ENCODE peak calls at places on chromosomes 5 and 9, in ten cellular contexts. One of them, this sample, is unnamed.

GRCh38 chr5:172412724-172413260 is 41.5 kb downstream of the SH3PXD2B start:
- DNase-seq in PC-9: peak; percentile 75
- DNase-seq in neural progenitor cell: no peak
- DNase-seq in H9: no peak
- DNase-seq in HepG2: no peak
- DNase-seq in fibroblast of lung: peak; percentile 99
- DNase-seq in H1: no peak
- DNase-seq in hepatocyte: peak; percentile 52
- DNase-seq in IMR-90: peak; percentile 95
- DNase-seq in GM23338: no peak
- DNase-seq in this sample: peak; percentile 76

GRCh38 chr5:51652980-51653379 is 269.7 kb downstream of the ISL1 start:
- DNase-seq in HepG2: no peak
- DNase-seq in neural progenitor cell: peak; percentile 14
- DNase-seq in GM23338: no peak
- DNase-seq in PC-9: no peak
- DNase-seq in fibroblast of lung: peak; percentile 15
- DNase-seq in hepatocyte: no peak
- DNase-seq in IMR-90: no peak
- DNase-seq in H1: no peak
- DNase-seq in H9: no peak
- DNase-seq in this sample: no peak

GRCh38 chr5:17330386-17330785 is 113.0 kb downstream of the BASP1 start:
- DNase-seq in HepG2: no peak
- DNase-seq in H9: no peak
- DNase-seq in neural progenitor cell: no peak
- DNase-seq in fibroblast of lung: no peak
- DNase-seq in IMR-90: no peak
- DNase-seq in H1: no peak
- DNase-seq in PC-9: peak; percentile 33
- DNase-seq in GM23338: no peak
- DNase-seq in hepatocyte: no peak
- DNase-seq in this sample: no peak

GRCh38 chr5:96652769-96653455 is 9.3 kb upstream of the CAST start:
- DNase-seq in GM23338: peak; percentile 30
- DNase-seq in hepatocyte: no peak
- DNase-seq in H9: peak; percentile 48
- DNase-seq in HepG2: no peak
- DNase-seq in H1: no peak
- DNase-seq in IMR-90: peak; percentile 30
- DNase-seq in fibroblast of lung: peak; percentile 57
- DNase-seq in PC-9: peak; percentile 88
- DNase-seq in neural progenitor cell: no peak
- DNase-seq in this sample: no peak

GRCh38 chr9:110141118-110141797 is 66.7 kb downstream of the C9orf152 start:
- DNase-seq in neural progenitor cell: no peak
- DNase-seq in H1: no peak
- DNase-seq in IMR-90: peak; percentile 99
- DNase-seq in HepG2: no peak
- DNase-seq in H9: no peak
- DNase-seq in PC-9: peak; percentile 70
- DNase-seq in GM23338: no peak
- DNase-seq in fibroblast of lung: peak; percentile 99
- DNase-seq in hepatocyte: no peak
- DNase-seq in this sample: no peak

GRCh38 chr5:61744690-61745619 is 412.9 kb downstream of the ZSWIM6 start:
- DNase-seq in GM23338: no peak
- DNase-seq in HepG2: peak; percentile 3
- DNase-seq in fibroblast of lung: no peak
- DNase-seq in neural progenitor cell: no peak
- DNase-seq in hepatocyte: no peak
- DNase-seq in IMR-90: no peak
- DNase-seq in H9: no peak
- DNase-seq in PC-9: peak; percentile 2
- DNase-seq in H1: no peak
- DNase-seq in this sample: no peak

GRCh38 chr5:172118891-172119290 is 69.1 kb downstream of the STK10 start:
- DNase-seq in PC-9: no peak
- DNase-seq in IMR-90: no peak
- DNase-seq in hepatocyte: no peak
- DNase-seq in H1: no peak
- DNase-seq in GM23338: no peak
- DNase-seq in H9: no peak
- DNase-seq in neural progenitor cell: no peak
- DNase-seq in fibroblast of lung: no peak
- DNase-seq in HepG2: no peak
- DNase-seq in this sample: no peak

GRCh38 chr5:151772029-151772867 is 494 bp downstream of the G3BP1 start:
- DNase-seq in neural progenitor cell: peak; percentile 67
- DNase-seq in H1: peak; percentile 53
- DNase-seq in GM23338: peak; percentile 64
- DNase-seq in fibroblast of lung: peak; percentile 32
- DNase-seq in hepatocyte: peak; percentile 58
- DNase-seq in HepG2: peak; percentile 23
- DNase-seq in IMR-90: no peak
- DNase-seq in H9: peak; percentile 46
- DNase-seq in PC-9: peak; percentile 29
- DNase-seq in this sample: peak; percentile 51

GRCh38 chr5:5492087-5492933 is 69.8 kb downstream of the ICE1 start:
- DNase-seq in fibroblast of lung: peak; percentile 47
- DNase-seq in H9: peak; percentile 50
- DNase-seq in HepG2: peak; percentile 54
- DNase-seq in PC-9: peak; percentile 53
- DNase-seq in GM23338: peak; percentile 79
- DNase-seq in hepatocyte: peak; percentile 65
- DNase-seq in neural progenitor cell: peak; percentile 69
- DNase-seq in IMR-90: peak; percentile 61
- DNase-seq in H1: no peak
- DNase-seq in this sample: peak; percentile 45

GRCh38 chr5:5494489-5495402 is 72.3 kb downstream of the ICE1 start:
- DNase-seq in H9: peak; percentile 97
- DNase-seq in HepG2: peak; percentile 51
- DNase-seq in hepatocyte: peak; percentile 78
- DNase-seq in IMR-90: peak; percentile 25
- DNase-seq in PC-9: peak; percentile 60
- DNase-seq in H1: peak; percentile 96
- DNase-seq in GM23338: peak; percentile 96
- DNase-seq in neural progenitor cell: peak; percentile 94
- DNase-seq in fibroblast of lung: peak; percentile 48
- DNase-seq in this sample: no peak

DNA sequence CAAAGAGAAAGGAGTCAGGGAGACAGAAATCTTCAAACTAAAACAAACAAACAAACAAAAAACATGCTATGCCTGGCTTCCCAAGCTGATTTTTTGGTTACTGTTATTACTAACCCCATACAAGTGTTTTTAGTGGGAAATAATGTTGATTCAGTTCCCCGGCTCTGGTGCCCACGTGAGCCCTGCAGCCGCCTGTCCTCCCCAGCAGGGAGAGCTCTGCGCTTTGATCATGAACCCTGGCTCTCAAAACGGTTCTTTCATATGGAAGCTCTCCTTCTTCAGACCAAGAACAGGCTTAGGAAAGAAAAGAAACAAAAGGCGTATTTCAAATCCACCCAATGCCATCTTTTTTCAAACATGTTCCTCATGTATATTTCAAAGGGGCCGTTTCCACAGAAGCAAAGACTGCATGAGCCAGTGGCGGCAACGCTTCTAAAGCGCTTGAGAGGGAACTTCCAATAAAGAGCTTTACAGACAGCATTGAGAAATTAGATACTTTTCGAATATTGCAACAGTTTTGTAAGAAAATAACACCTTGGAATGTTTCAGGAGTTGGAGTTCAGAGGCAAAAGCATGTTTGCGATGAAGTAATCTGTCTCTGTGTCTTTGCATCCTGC is 74.8 kb downstream of the ICE1 start:
- DNase-seq in hepatocyte: peak; percentile 80
- DNase-seq in PC-9: peak; percentile 55
- DNase-seq in GM23338: peak; percentile 78
- DNase-seq in H9: peak; percentile 74
- DNase-seq in fibroblast of lung: peak; percentile 48
- DNase-seq in H1: no peak
- DNase-seq in IMR-90: peak; percentile 57
- DNase-seq in neural progenitor cell: peak; percentile 62
- DNase-seq in HepG2: peak; percentile 20
- DNase-seq in this sample: peak; percentile 33
- H2AFZ ChIP-seq in hepatocyte: no peak overlapping the region
- H2AFZ ChIP-seq in PC-9: no peak overlapping the region
- H2AFZ ChIP-seq in GM23338: no peak overlapping the region
- H2AFZ ChIP-seq in H9: no peak overlapping the region
- H2AFZ ChIP-seq in fibroblast of lung: no peak overlapping the region
- H2AFZ ChIP-seq in H1: no peak overlapping the region
- H2AFZ ChIP-seq in IMR-90: no peak overlapping the region
- H2AFZ ChIP-seq in neural progenitor cell: no peak overlapping the region
- H2AFZ ChIP-seq in HepG2: no peak overlapping the region
- H2AFZ ChIP-seq in this sample: no peak overlapping the region

GRCh38 chr9:135224286-135224871 is 136.9 kb downstream of the OLFM1 start:
- DNase-seq in neural progenitor cell: no peak
- DNase-seq in fibroblast of lung: no peak
- DNase-seq in H1: no peak
- DNase-seq in PC-9: no peak
- DNase-seq in hepatocyte: no peak
- DNase-seq in HepG2: no peak
- DNase-seq in GM23338: no peak
- DNase-seq in H9: no peak
- DNase-seq in IMR-90: no peak
- DNase-seq in this sample: no peak

GRCh38 chr9:135225619-135226228 is 138.3 kb downstream of the OLFM1 start:
- DNase-seq in IMR-90: no peak
- DNase-seq in fibroblast of lung: no peak
- DNase-seq in GM23338: no peak
- DNase-seq in hepatocyte: no peak
- DNase-seq in H1: no peak
- DNase-seq in HepG2: no peak
- DNase-seq in neural progenitor cell: no peak
- DNase-seq in PC-9: no peak
- DNase-seq in H9: no peak
- DNase-seq in this sample: no peak

GRCh38 chr9:135226369-135227050 is 139.0 kb downstream of the OLFM1 start:
- DNase-seq in HepG2: no peak
- DNase-seq in H9: no peak
- DNase-seq in H1: no peak
- DNase-seq in fibroblast of lung: no peak
- DNase-seq in PC-9: no peak
- DNase-seq in hepatocyte: no peak
- DNase-seq in neural progenitor cell: no peak
- DNase-seq in GM23338: no peak
- DNase-seq in IMR-90: no peak
- DNase-seq in this sample: no peak

GRCh38 chr9:135223831-135224230 is 136.4 kb downstream of the OLFM1 start:
- DNase-seq in H9: no peak
- DNase-seq in fibroblast of lung: no peak
- DNase-seq in IMR-90: no peak
- DNase-seq in GM23338: no peak
- DNase-seq in neural progenitor cell: no peak
- DNase-seq in HepG2: no peak
- DNase-seq in H1: no peak
- DNase-seq in PC-9: no peak
- DNase-seq in hepatocyte: no peak
- DNase-seq in this sample: no peak

DNA sequence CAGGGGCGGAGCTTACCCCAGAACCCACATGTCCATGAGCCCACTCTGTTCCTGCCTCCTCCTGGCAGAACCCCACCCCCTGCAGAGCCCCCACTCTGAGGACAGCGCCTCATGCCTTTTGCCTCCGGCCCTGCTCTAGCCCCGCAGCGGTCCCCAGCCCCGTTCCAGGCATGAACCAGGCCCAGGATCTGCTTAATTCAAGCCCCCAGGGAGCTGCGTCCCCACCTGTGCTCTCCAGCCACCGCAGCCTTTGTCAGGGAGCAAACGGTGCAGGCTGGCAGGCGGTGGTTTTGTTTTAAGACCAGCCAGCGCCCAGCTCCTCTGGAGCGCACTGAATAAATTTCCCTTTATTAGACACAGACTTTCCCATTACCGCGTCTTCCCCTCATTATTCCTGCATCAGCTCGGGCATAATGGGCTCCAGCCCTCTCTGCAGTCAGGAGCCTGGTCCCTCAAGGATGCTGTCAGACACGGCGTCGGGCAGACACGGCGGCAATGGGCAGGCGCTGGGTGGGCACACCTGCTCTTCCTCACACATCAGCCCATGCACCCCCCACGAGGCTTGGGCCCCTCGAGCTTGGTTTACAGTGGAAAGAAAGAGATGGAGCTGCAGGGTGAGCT is 137.6 kb downstream of the OLFM1 start:
- DNase-seq in PC-9: no peak
- DNase-seq in IMR-90: no peak
- DNase-seq in H9: no peak
- DNase-seq in neural progenitor cell: peak; percentile 77
- DNase-seq in HepG2: no peak
- DNase-seq in GM23338: no peak
- DNase-seq in fibroblast of lung: no peak
- DNase-seq in hepatocyte: no peak
- DNase-seq in H1: no peak
- DNase-seq in this sample: no peak
- H3K27ac ChIP-seq in PC-9: no peak overlapping the region
- H3K27ac ChIP-seq in IMR-90: no peak overlapping the region
- H3K27ac ChIP-seq in H9: no peak overlapping the region
- H3K27ac ChIP-seq in neural progenitor cell: no peak overlapping the region
- H3K27ac ChIP-seq in HepG2: no peak overlapping the region
- H3K27ac ChIP-seq in GM23338: no peak overlapping the region
- H3K27ac ChIP-seq in fibroblast of lung: no peak overlapping the region
- H3K27ac ChIP-seq in hepatocyte: no peak overlapping the region
- H3K27ac ChIP-seq in H1: no peak overlapping the region
- H3K27ac ChIP-seq in this sample: no peak overlapping the region

DNA sequence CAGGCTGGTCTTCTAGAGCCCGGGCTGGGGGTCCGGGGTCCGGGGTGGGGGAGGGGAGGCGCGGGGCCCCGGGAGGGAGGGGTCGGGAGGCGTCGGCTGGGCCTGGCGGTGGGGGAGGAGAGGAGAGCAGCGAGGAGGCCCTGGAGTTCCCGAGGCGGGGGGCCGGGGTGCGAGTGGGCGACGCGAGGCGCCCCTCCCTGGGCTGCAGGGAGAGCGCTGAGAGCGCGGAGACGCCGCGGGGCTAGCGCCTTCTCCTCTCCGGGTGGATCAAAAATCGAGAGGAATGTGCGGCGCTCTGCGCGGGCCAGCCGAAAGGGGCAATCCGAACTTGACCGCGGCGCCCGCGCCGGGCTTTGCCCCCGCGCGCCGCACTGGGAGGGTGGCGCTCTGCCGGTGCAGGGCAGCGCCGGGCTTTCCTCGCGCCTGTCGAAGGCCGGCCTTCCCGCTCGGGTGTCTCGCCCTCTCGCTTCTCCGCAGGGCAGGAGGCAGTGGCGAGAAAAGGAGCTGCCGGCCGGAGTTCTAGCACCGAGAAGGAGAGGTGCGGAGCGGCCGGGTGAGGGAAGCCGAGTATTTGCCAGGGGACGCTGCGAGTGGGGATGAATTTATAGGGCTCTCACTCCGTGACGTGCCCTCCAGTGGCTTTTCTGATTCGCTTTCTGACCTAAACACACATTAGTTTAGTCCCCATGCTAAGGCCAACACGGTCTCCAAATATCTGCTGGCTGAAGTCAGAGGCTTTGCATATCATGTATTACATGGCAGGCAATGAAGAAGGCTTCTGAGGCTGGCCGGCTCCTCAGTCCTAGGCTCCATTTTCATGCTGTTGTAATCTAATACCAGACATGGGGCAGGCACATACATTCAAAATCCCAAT is at the start of gene GDNF:
- DNase-seq in neural progenitor cell: peak; percentile 70
- DNase-seq in PC-9: no peak
- DNase-seq in GM23338: peak; percentile 72
- DNase-seq in fibroblast of lung: peak; percentile 76
- DNase-seq in H1: peak; percentile 76
- DNase-seq in H9: peak; percentile 65
- DNase-seq in HepG2: peak; percentile 25
- DNase-seq in hepatocyte: peak; percentile 61
- DNase-seq in IMR-90: peak; percentile 77
- DNase-seq in this sample: no peak
- TF ChIP-seq CTCF in neural progenitor cell: peak; percentile 28
- TF ChIP-seq CTCF in PC-9: no peak
- TF ChIP-seq CTCF in GM23338: peak; percentile 18
- TF ChIP-seq CTCF in fibroblast of lung: peak; percentile 13
- TF ChIP-seq CTCF in H1: no peak
- TF ChIP-seq CTCF in H9: peak; percentile 48
- TF ChIP-seq CTCF in HepG2: peak; percentile 61
- TF ChIP-seq CTCF in hepatocyte: no peak
- TF ChIP-seq CTCF in IMR-90: peak; percentile 29
- TF ChIP-seq CTCF in this sample: no peak

GRCh38 chr9:34989946-34990635 is 546 bp downstream of the DNAJB5 start:
- DNase-seq in HepG2: no peak
- DNase-seq in hepatocyte: peak; percentile 91
- DNase-seq in H9: peak; percentile 94
- DNase-seq in PC-9: no peak
- DNase-seq in GM23338: peak; percentile 95
- DNase-seq in fibroblast of lung: peak; percentile 74
- DNase-seq in IMR-90: peak; percentile 39
- DNase-seq in neural progenitor cell: peak; percentile 95
- DNase-seq in H1: peak; percentile 84
- DNase-seq in this sample: peak; percentile 57
- H2AFZ ChIP-seq in HepG2: no peak overlapping the region
- H2AFZ ChIP-seq in hepatocyte: peak overlapping the region; percentile 18
- H2AFZ ChIP-seq in H9: no peak overlapping the region
- H2AFZ ChIP-seq in PC-9: peak overlapping the region; percentile 71
- H2AFZ ChIP-seq in GM23338: no peak overlapping the region
- H2AFZ ChIP-seq in fibroblast of lung: peak overlapping the region; percentile 19
- H2AFZ ChIP-seq in IMR-90: peak overlapping the region; percentile 95
- H2AFZ ChIP-seq in neural progenitor cell: no peak overlapping the region
- H2AFZ ChIP-seq in H1: no peak overlapping the region
- H2AFZ ChIP-seq in this sample: peak overlapping the region; percentile 98